ENCODE peak calls at places on chromosomes 7 and 10, in ten cellular contexts. D, U, T, S, B, P, M, L, Y and C are unnamed samples.

GRCh38 chr7:142787034-142787768 is 16.4 kb downstream of the PRSS2 start:
- DNase-seq in D (no peak), M (no peak), T (no peak), B (no peak), U (no peak), Y (no peak), L (no peak), P (no peak), S (no peak), C (no peak)

GRCh38 chr7:6159524-6160011 is 112.9 kb downstream of the CYTH3 start:
- DNase-seq in Y (no peak), T (no peak), U (no peak), L (peak; percentile 22), D (no peak), S (no peak), P (no peak), B (no peak), M (no peak), C (no peak)

GRCh38 chr7:88233828-88234227 is 14.0 kb upstream of the SRI start:
- DNase-seq in Y (no peak), T (no peak), S (no peak), D (no peak), U (no peak), P (no peak), B (no peak), L (no peak), M (no peak), C (no peak)

GRCh38 chr10:67618116-67618515 is 77.9 kb downstream of the CTNNA3 start:
- DNase-seq in U (no peak), Y (no peak), D (no peak), S (no peak), P (no peak), L (peak; percentile 15), T (no peak), M (no peak), B (no peak), C (no peak)

GRCh38 chr7:7553386-7553785 is 13.3 kb upstream of the MIOS start:
- DNase-seq in S (no peak), L (peak; percentile 26), B (no peak), T (no peak), M (no peak), Y (no peak), P (no peak), D (no peak), U (no peak), C (no peak)

GRCh38 chr7:120732256-120732655 is 125.7 kb downstream of the TSPAN12 start:
- DNase-seq in L (no peak), M (no peak), D (no peak), Y (no peak), U (no peak), B (no peak), T (no peak), S (no peak), P (no peak), C (no peak)

GRCh38 chr10:23157691-23158369 is 34.3 kb upstream of the PTF1A start:
- DNase-seq in B (peak; percentile 51), Y (peak; percentile 49), P (peak; percentile 38), T (no peak), U (peak; percentile 16), L (peak; percentile 48), M (no peak), S (peak; percentile 15), D (no peak), C (peak; percentile 42)

GRCh38 chr7:36287371-36288241 is 102.1 kb upstream of the ANLN start:
- DNase-seq in S (no peak), T (no peak), P (no peak), L (no peak), U (peak; percentile 50), Y (no peak), D (no peak), M (no peak), B (no peak), C (peak; percentile 29)

GRCh38 chr7:108012499-108013430 is 9.8 kb upstream of the LAMB1 start:
- DNase-seq in T (no peak), S (no peak), Y (no peak), L (no peak), B (no peak), P (no peak), M (no peak), D (no peak), U (no peak), C (no peak)

GRCh38 chr7:155917836-155918385 is 105.6 kb upstream of the SHH start:
- DNase-seq in Y (peak; percentile 16), S (no peak), U (no peak), M (no peak), P (no peak), T (no peak), B (no peak), D (no peak), L (peak; percentile 34), C (no peak)

GRCh38 chr7:50653116-50653854 is 88.1 kb upstream of the DDC start:
- DNase-seq in T (no peak), L (no peak), P (no peak), D (no peak), M (no peak), Y (no peak), S (no peak), U (no peak), B (peak; percentile 33), C (peak; percentile 32)

GRCh38 chr10:7826971-7827370 is 8.7 kb downstream of the TAF3 start:
- DNase-seq in T (no peak), Y (peak; percentile 68), M (no peak), D (no peak), L (peak; percentile 78), B (peak; percentile 90), P (peak; percentile 25), S (peak; percentile 54), U (no peak), C (peak; percentile 69)

GRCh38 chr7:30996883-30997282 is 33.1 kb downstream of the GHRHR start:
- DNase-seq in Y (no peak), S (no peak), M (no peak), T (no peak), P (no peak), L (no peak), B (no peak), D (no peak), U (no peak), C (no peak)

GRCh38 chr7:90825779-90826178 is 229.7 kb downstream of the CDK14 start:
- DNase-seq in L (no peak), B (no peak), D (no peak), M (no peak), P (no peak), S (no peak), Y (no peak), U (no peak), T (no peak), C (no peak)

GRCh38 chr10:89352039-89352597 is 24.3 kb downstream of the IFIT3 start:
- DNase-seq in U (no peak), D (no peak), T (no peak), M (no peak), P (peak; percentile 78), B (peak; percentile 66), Y (peak; percentile 50), L (peak; percentile 95), S (no peak), C (peak; percentile 95)

GRCh38 chr10:14528450-14528849 is 197.7 kb upstream of the FRMD4A start:
- DNase-seq in M (no peak), L (no peak), S (no peak), B (no peak), P (no peak), T (no peak), U (peak; percentile 59), D (no peak), Y (no peak), C (no peak)